ENCODE peak calls at places on chromosomes 11 and 22, in five cellular contexts. Y, B, Z, H and D are unnamed samples.

GRCh38 chr22:50544078-50544745 is 1.5 kb upstream of the KLHDC7B start:
- DNase-seq in Y (peak), B (peak), Z (peak), H (peak), D (no peak)

GRCh38 chr11:65426839-65427690 is 4.5 kb downstream of the NEAT1 start:
- DNase-seq in Y (peak), B (peak), Z (no peak), H (no peak), D (no peak)

GRCh38 chr22:50342651-50343540 is at the start of gene PPP6R2:
- DNase-seq in Y (peak), B (peak), Z (peak), H (peak), D (peak)

GRCh38 chr22:20940178-20940790 is 23.1 kb downstream of the CRKL start:
- DNase-seq in Y (no peak), B (no peak), Z (no peak), H (no peak), D (no peak)

GRCh38 chr11:67278135-67278938 is 10.8 kb upstream of the ANKRD13D start:
- DNase-seq in Y (no peak), B (peak), Z (no peak), H (no peak), D (no peak)

GRCh38 chr11:65224939-65225283 is 36.9 kb upstream of the POLA2 start:
- DNase-seq in Y (no peak), B (peak), Z (no peak), H (no peak), D (no peak)

GRCh38 chr11:111532365-111532709 is 8.2 kb upstream of the LAYN start:
- DNase-seq in Y (no peak), B (no peak), Z (no peak), H (no peak), D (no peak)

GRCh38 chr11:116148056-116148455 is 624.7 kb downstream of the BUD13 start:
- DNase-seq in Y (no peak), B (no peak), Z (no peak), H (peak), D (no peak)

GRCh38 chr11:1652026-1652425 is 22.5 kb downstream of the KRTAP5-5 start:
- DNase-seq in Y (no peak), B (no peak), Z (no peak), H (peak), D (no peak)